ENCODE peak calls at places on chromosomes 2 and 18, in nine cellular contexts. D, M, B, R, A, N, G, U and S are unnamed samples.

GRCh38 chr2:3179208-3179607 is 198.4 kb downstream of the EIPR1 start:
- DNase-seq in D (no peak), M (no peak), B (no peak), R (peak; percentile 45), A (no peak), N (peak; percentile 74), G (peak; percentile 87), U (no peak), S (no peak)

GRCh38 chr2:121489284-121489683 is 41.4 kb upstream of the RNU4ATAC start:
- DNase-seq in D (peak; percentile 72), M (peak; percentile 73), B (no peak), R (no peak), A (peak; percentile 68), N (no peak), G (no peak), U (peak; percentile 20), S (peak; percentile 52)

GRCh38 chr2:162932416-162932815 is 93.8 kb upstream of the KCNH7 start:
- DNase-seq in D (no peak), M (no peak), B (no peak), R (no peak), A (no peak), N (no peak), G (no peak), U (peak; percentile 66), S (no peak)

GRCh38 chr18:267380-267687 is 513 bp downstream of the THOC1 start:
- DNase-seq in D (no peak), M (no peak), B (no peak), R (no peak), A (no peak), N (no peak), G (no peak), U (peak; percentile 3), S (no peak)

GRCh38 chr2:45640575-45640974 is 10.9 kb upstream of the PRKCE start:
- DNase-seq in D (no peak), M (no peak), B (no peak), R (no peak), A (no peak), N (no peak), G (no peak), U (no peak), S (no peak)

GRCh38 chr18:55244520-55244919 is 285.3 kb upstream of the CCDC68 start:
- DNase-seq in D (no peak), M (peak; percentile 65), B (no peak), R (no peak), A (peak; percentile 32), N (no peak), G (no peak), U (no peak), S (peak; percentile 56)

GRCh38 chr18:57527479-57528237 is 58.8 kb downstream of the FECH start:
- DNase-seq in D (no peak), M (no peak), B (no peak), R (peak; percentile 23), A (no peak), N (peak; percentile 59), G (no peak), U (no peak), S (no peak)

GRCh38 chr18:69161383-69162028 is 239.2 kb upstream of the DOK6 start:
- DNase-seq in D (no peak), M (peak; percentile 19), B (peak; percentile 6), R (peak; percentile 31), A (peak; percentile 63), N (no peak), G (peak; percentile 50), U (peak; percentile 29), S (peak; percentile 62)

GRCh38 chr2:111054791-111055627 is 65.7 kb upstream of the BCL2L11 start:
- DNase-seq in D (no peak), M (no peak), B (peak; percentile 58), R (peak; percentile 76), A (no peak), N (no peak), G (no peak), U (peak; percentile 11), S (no peak)

GRCh38 chr2:121184248-121184862 is 100.6 kb downstream of the TFCP2L1 start:
- DNase-seq in D (no peak), M (no peak), B (no peak), R (no peak), A (no peak), N (no peak), G (no peak), U (no peak), S (no peak)

GRCh38 chr2:100104718-100105677 is 37.4 kb downstream of the AFF3 start:
- DNase-seq in D (no peak), M (peak; percentile 13), B (peak; percentile 51), R (peak; percentile 85), A (peak; percentile 11), N (peak; percentile 90), G (peak; percentile 71), U (no peak), S (peak; percentile 73)

GRCh38 chr2:161436411-161436810 is 20.3 kb downstream of the TBR1 start:
- DNase-seq in D (peak; percentile 67), M (peak; percentile 89), B (no peak), R (no peak), A (peak; percentile 93), N (no peak), G (no peak), U (peak; percentile 91), S (peak; percentile 56)

GRCh38 chr2:12502759-12503158 is 214.0 kb upstream of the TRIB2 start:
- DNase-seq in D (no peak), M (no peak), B (no peak), R (no peak), A (peak; percentile 71), N (no peak), G (no peak), U (peak; percentile 79), S (peak; percentile 56)

GRCh38 chr2:238256594-238257104 is 16.8 kb upstream of the HES6 start:
- DNase-seq in D (peak; percentile 76), M (peak; percentile 74), B (peak; percentile 85), R (peak; percentile 96), A (peak; percentile 61), N (peak; percentile 95), G (peak; percentile 98), U (peak; percentile 46), S (peak; percentile 40)

GRCh38 chr2:85462337-85462736 is 43.8 kb downstream of the SH2D6 start:
- DNase-seq in D (no peak), M (no peak), B (no peak), R (no peak), A (no peak), N (no peak), G (no peak), U (no peak), S (no peak)

GRCh38 chr2:85472265-85472664 is 53.8 kb downstream of the SH2D6 start:
- DNase-seq in D (no peak), M (no peak), B (no peak), R (no peak), A (no peak), N (no peak), G (no peak), U (no peak), S (no peak)

GRCh38 chr2:85468704-85469349 is 50.3 kb downstream of the SH2D6 start:
- DNase-seq in D (peak; percentile 69), M (peak; percentile 47), B (no peak), R (peak; percentile 46), A (peak; percentile 58), N (no peak), G (peak; percentile 83), U (peak; percentile 72), S (peak; percentile 62)

GRCh38 chr2:85470850-85471800 is 52.6 kb downstream of the SH2D6 start:
- DNase-seq in D (peak; percentile 67), M (no peak), B (no peak), R (no peak), A (peak; percentile 42), N (peak; percentile 42), G (no peak), U (no peak), S (peak; percentile 28)

DNA sequence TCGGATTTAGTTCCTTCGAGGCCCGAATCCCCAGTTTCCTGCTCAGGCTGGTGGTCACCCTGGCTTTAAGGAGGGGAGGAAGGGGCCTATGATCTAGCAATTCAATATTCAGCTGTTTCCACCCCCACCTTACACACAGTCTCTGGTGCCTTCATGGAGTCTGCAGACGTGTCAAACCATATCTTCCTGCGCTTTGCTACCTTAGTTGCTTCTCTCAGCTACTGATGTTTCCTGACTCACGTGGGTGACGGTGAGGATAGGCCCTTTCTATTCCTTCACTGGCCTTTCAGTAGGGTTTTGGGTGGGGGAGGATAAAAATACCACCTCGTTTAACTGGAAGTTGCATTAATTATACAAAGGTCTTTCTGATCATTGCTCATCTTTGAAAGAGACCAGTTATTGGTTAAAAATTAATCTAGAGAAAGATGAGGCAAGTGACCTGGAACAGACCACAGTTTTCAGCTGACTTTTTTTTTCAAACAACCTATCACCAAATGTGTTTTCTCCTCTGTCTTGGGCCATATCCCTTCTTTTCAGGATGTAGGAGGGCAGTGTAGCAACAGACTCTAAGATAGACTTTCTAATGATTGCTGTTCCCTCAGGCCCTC is 49.7 kb downstream of the SH2D6 start:
- DNase-seq in D (no peak), M (no peak), B (no peak), R (no peak), A (no peak), N (no peak), G (no peak), U (no peak), S (no peak)
- H3K4me3 ChIP-seq in D (no peak overlapping the region), M (no peak overlapping the region), B (no peak overlapping the region), R (no peak overlapping the region), A (no peak overlapping the region), N (no peak overlapping the region), G (no peak overlapping the region), U (no peak overlapping the region), S (no peak overlapping the region)

GRCh38 chr18:48674758-48675157 is 135.9 kb downstream of the CTIF start:
- DNase-seq in D (no peak), M (no peak), B (no peak), R (no peak), A (no peak), N (no peak), G (no peak), U (no peak), S (no peak)
- H3K9ac ChIP-seq in D (no peak overlapping the region), M (no peak overlapping the region), B (no peak overlapping the region), R (no peak overlapping the region), A (no peak overlapping the region), N (no peak overlapping the region), G (no peak overlapping the region), U (no peak overlapping the region), S (peak overlapping the region; percentile 33)

DNA sequence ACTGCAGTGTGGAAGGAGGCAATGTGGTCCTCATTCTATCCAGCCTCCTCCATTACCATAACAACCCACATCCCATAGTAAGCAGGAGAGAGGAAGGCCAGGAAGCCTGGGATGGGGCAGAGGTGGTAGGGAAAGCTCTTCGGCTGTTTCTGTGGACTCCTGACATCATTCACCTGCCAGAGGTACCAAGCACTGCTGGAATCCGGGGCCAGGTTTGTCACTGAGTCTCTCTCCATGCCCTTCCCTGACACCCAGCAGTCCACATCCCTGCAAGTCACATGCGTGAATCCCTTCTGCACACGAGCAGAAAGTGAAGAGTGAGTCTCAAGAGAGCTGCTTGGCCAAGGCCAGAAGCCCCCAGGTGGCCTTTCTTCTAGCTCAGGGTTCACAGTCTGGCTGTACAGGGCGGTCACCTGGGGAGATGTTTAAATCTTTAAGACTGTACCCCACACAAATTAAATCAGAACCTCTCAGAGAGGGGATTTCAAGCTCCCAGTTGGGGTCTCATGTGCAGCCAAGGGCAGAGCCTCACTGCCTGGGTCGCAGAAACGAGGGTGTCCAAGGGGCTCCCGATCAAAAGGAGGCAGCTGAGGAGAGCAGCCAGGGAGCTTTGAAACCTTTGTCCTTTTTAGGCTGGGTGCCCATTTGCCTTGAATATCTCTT is 94.2 kb downstream of the ARMC9 start:
- DNase-seq in D (no peak), M (no peak), B (no peak), R (no peak), A (no peak), N (no peak), G (peak; percentile 32), U (no peak), S (no peak)
- H3K4me3 ChIP-seq in D (no peak overlapping the region), M (no peak overlapping the region), B (no peak overlapping the region), R (no peak overlapping the region), A (no peak overlapping the region), N (no peak overlapping the region), G (no peak overlapping the region), U (no peak overlapping the region), S (no peak overlapping the region)

GRCh38 chr18:67730884-67731283 is 214.4 kb upstream of the DSEL start:
- DNase-seq in D (peak; percentile 91), M (peak; percentile 27), B (no peak), R (no peak), A (peak; percentile 76), N (no peak), G (no peak), U (peak; percentile 81), S (peak; percentile 48)
- H3K9ac ChIP-seq in D (peak overlapping the region; percentile 40), M (no peak overlapping the region), B (no peak overlapping the region), R (no peak overlapping the region), A (no peak overlapping the region), N (no peak overlapping the region), G (no peak overlapping the region), U (no peak overlapping the region), S (no peak overlapping the region)